ENCODE peak calls at places on chromosomes 4 and X, in eight cellular contexts. I is myocyte; C is posterior cingulate gyrus; L is SK-N-SH; T is fibroblast of mammary gland; M is naive thymus-derived CD4-positive, alpha-beta T cell; N is NCI-H345; H is SW480. Q is an unnamed sample.

GRCh38 chr4:1592179-1593037 is 91.7 kb downstream of the FAM53A start:
- DNase-seq in I (no peak), C (peak), L (no peak), T (no peak), M (no peak), N (no peak), H (no peak), Q (no peak)

GRCh38 chr4:30722916-30723270 is 2.7 kb downstream of the PCDH7 start:
- DNase-seq in I (no peak), C (no peak), L (peak), T (no peak), M (no peak), N (no peak), H (no peak), Q (no peak)

GRCh38 chr4:167897116-167897515 is 195.2 kb upstream of the ANXA10 start:
- DNase-seq in I (peak), C (no peak), L (peak), T (peak), M (no peak), N (no peak), H (peak), Q (no peak)

GRCh38 chr4:185229021-185229818 is 19.8 kb downstream of the SNX25 start:
- DNase-seq in I (no peak), C (no peak), L (no peak), T (no peak), M (no peak), N (no peak), H (peak), Q (no peak)

GRCh38 chrX:154436597-154437397 is at the start of gene GDI1:
- DNase-seq in I (peak), C (no peak), L (peak), T (peak), M (peak), N (peak), H (peak), Q (peak)

GRCh38 chr4:27184508-27185155 is 324.0 kb downstream of the STIM2 start:
- DNase-seq in I (no peak), C (no peak), L (no peak), T (no peak), M (no peak), N (no peak), H (no peak), Q (no peak)

GRCh38 chr4:10161146-10161545 is 44.5 kb upstream of the WDR1 start:
- DNase-seq in I (peak), C (no peak), L (no peak), T (no peak), M (no peak), N (no peak), H (no peak), Q (no peak)

GRCh38 chrX:102723456-102723855 is 2.9 kb downstream of the GPRASP3 start:
- DNase-seq in I (no peak), C (no peak), L (no peak), T (no peak), M (no peak), N (no peak), H (no peak), Q (no peak)

GRCh38 chrX:110318664-110318968 is 731 bp upstream of the AMMECR1 start:
- DNase-seq in I (no peak), C (no peak), L (no peak), T (no peak), M (no peak), N (peak), H (no peak), Q (no peak)

GRCh38 chrX:24396236-24396929 is 35.9 kb downstream of the SUPT20HL1 start:
- DNase-seq in I (peak), C (no peak), L (no peak), T (peak), M (no peak), N (peak), H (peak), Q (no peak)

GRCh38 chrX:133670394-133670793 is 255.1 kb upstream of the GPC4 start:
- DNase-seq in I (peak), C (no peak), L (peak), T (peak), M (peak), N (peak), H (peak), Q (no peak)

GRCh38 chrX:69362354-69362753 is 141.8 kb upstream of the NALF2 start:
- DNase-seq in I (peak), C (no peak), L (no peak), T (peak), M (no peak), N (no peak), H (no peak), Q (no peak)

GRCh38 chr4:4430492-4431195 is 43.7 kb downstream of the NSG1 start:
- DNase-seq in I (peak), C (no peak), L (peak), T (peak), M (peak), N (peak), H (peak), Q (no peak)

GRCh38 chr4:138192113-138192512 is 50.0 kb downstream of the SLC7A11 start:
- DNase-seq in I (no peak), C (no peak), L (no peak), T (peak), M (no peak), N (no peak), H (peak), Q (no peak)

GRCh38 chrX:37420179-37420578 is 71.0 kb downstream of the PRRG1 start:
- DNase-seq in I (no peak), C (no peak), L (no peak), T (peak), M (no peak), N (no peak), H (no peak), Q (no peak)

GRCh38 chrX:148723551-148723950 is 223.1 kb downstream of the AFF2 start:
- DNase-seq in I (no peak), C (no peak), L (no peak), T (no peak), M (no peak), N (no peak), H (no peak), Q (no peak)

GRCh38 chrX:151871244-151871643 is 41.4 kb upstream of the MAGEA4 start:
- DNase-seq in I (peak), C (no peak), L (no peak), T (peak), M (no peak), N (no peak), H (no peak), Q (no peak)

GRCh38 chrX:9393571-9393970 is 71.3 kb upstream of the TBL1X start:
- DNase-seq in I (no peak), C (no peak), L (no peak), T (no peak), M (no peak), N (no peak), H (no peak), Q (no peak)

GRCh38 chr4:158775091-158775651 is 6.3 kb downstream of the FNIP2 start:
- DNase-seq in I (peak), C (no peak), L (no peak), T (peak), M (no peak), N (no peak), H (no peak), Q (no peak)

GRCh38 chrX:132092439-132093065 is 35.3 kb downstream of the FRMD7 start:
- DNase-seq in I (peak), C (no peak), L (peak), T (peak), M (peak), N (peak), H (peak), Q (peak)

GRCh38 chr4:109703664-109704351 is 563 bp upstream of the CASP6 start:
- DNase-seq in I (peak), C (no peak), L (no peak), T (no peak), M (no peak), N (no peak), H (no peak), Q (no peak)

GRCh38 chrX:43949669-43950068 is 23.5 kb downstream of the NDP start:
- DNase-seq in I (peak), C (peak), L (no peak), T (no peak), M (peak), N (no peak), H (peak), Q (no peak)

Q was measured in memory B cell.